ENCODE peak calls at places on chromosomes 4 and X, in eight cellular contexts. One of them, this sample, is unnamed.

GRCh38 chr4:20248155-20248558 is 3.5 kb upstream of the SLIT2 start:
- DNase-seq in uterus: no peak
- DNase-seq in cardiac muscle cell: peak; percentile 74
- DNase-seq in testis: no peak
- DNase-seq in heart left ventricle: no peak
- DNase-seq in right lobe of liver: no peak
- DNase-seq in A549: no peak
- DNase-seq in IMR-90: peak; percentile 83
- DNase-seq in this sample: peak; percentile 22

GRCh38 chr4:159435561-159436023 is 332.7 kb downstream of the RAPGEF2 start:
- DNase-seq in heart left ventricle: no peak
- DNase-seq in A549: no peak
- DNase-seq in IMR-90: no peak
- DNase-seq in cardiac muscle cell: no peak
- DNase-seq in uterus: no peak
- DNase-seq in right lobe of liver: no peak
- DNase-seq in testis: no peak
- DNase-seq in this sample: no peak

GRCh38 chrX:17535229-17535628 is 160.2 kb downstream of the NHS start:
- DNase-seq in uterus: no peak
- DNase-seq in right lobe of liver: no peak
- DNase-seq in IMR-90: peak; percentile 20
- DNase-seq in heart left ventricle: no peak
- DNase-seq in cardiac muscle cell: peak; percentile 36
- DNase-seq in A549: peak; percentile 46
- DNase-seq in testis: no peak
- DNase-seq in this sample: peak; percentile 50

GRCh38 chr4:38923746-38924145 is 56.1 kb downstream of the FAM114A1 start:
- DNase-seq in testis: no peak
- DNase-seq in right lobe of liver: no peak
- DNase-seq in uterus: no peak
- DNase-seq in heart left ventricle: no peak
- DNase-seq in A549: no peak
- DNase-seq in cardiac muscle cell: no peak
- DNase-seq in IMR-90: no peak
- DNase-seq in this sample: no peak

GRCh38 chr4:7985891-7986441 is 46.3 kb upstream of the AFAP1 start:
- DNase-seq in right lobe of liver: no peak
- DNase-seq in uterus: no peak
- DNase-seq in heart left ventricle: peak; percentile 20
- DNase-seq in IMR-90: peak; percentile 36
- DNase-seq in A549: no peak
- DNase-seq in testis: no peak
- DNase-seq in cardiac muscle cell: peak; percentile 74
- DNase-seq in this sample: no peak

GRCh38 chr4:144411119-144411518 is 234.8 kb upstream of the HHIP start:
- DNase-seq in cardiac muscle cell: no peak
- DNase-seq in right lobe of liver: no peak
- DNase-seq in uterus: no peak
- DNase-seq in testis: no peak
- DNase-seq in IMR-90: no peak
- DNase-seq in A549: no peak
- DNase-seq in heart left ventricle: no peak
- DNase-seq in this sample: no peak

GRCh38 chr4:72896515-72896914 is 173.0 kb downstream of the COX18 start:
- DNase-seq in testis: peak; percentile 31
- DNase-seq in IMR-90: peak; percentile 78
- DNase-seq in uterus: peak; percentile 35
- DNase-seq in cardiac muscle cell: no peak
- DNase-seq in A549: peak; percentile 11
- DNase-seq in right lobe of liver: no peak
- DNase-seq in heart left ventricle: no peak
- DNase-seq in this sample: no peak

GRCh38 chrX:23292979-23293651 is 41.5 kb upstream of the PTCHD1 start:
- DNase-seq in IMR-90: no peak
- DNase-seq in right lobe of liver: no peak
- DNase-seq in testis: no peak
- DNase-seq in A549: no peak
- DNase-seq in cardiac muscle cell: no peak
- DNase-seq in heart left ventricle: no peak
- DNase-seq in uterus: no peak
- DNase-seq in this sample: no peak

GRCh38 chr4:135838889-135839288 is 1637.3 kb upstream of the PABPC4L start:
- DNase-seq in right lobe of liver: no peak
- DNase-seq in cardiac muscle cell: no peak
- DNase-seq in uterus: no peak
- DNase-seq in A549: peak; percentile 77
- DNase-seq in heart left ventricle: no peak
- DNase-seq in IMR-90: peak; percentile 2
- DNase-seq in testis: no peak
- DNase-seq in this sample: no peak

GRCh38 chrX:8815460-8816065 is 14.4 kb upstream of the FAM9A start:
- DNase-seq in A549: peak; percentile 45
- DNase-seq in right lobe of liver: no peak
- DNase-seq in IMR-90: peak; percentile 40
- DNase-seq in uterus: no peak
- DNase-seq in testis: peak; percentile 16
- DNase-seq in heart left ventricle: no peak
- DNase-seq in cardiac muscle cell: peak; percentile 77
- DNase-seq in this sample: peak; percentile 36

GRCh38 chrX:121336831-121337421 is 289.5 kb downstream of the GLUD2 start:
- DNase-seq in heart left ventricle: no peak
- DNase-seq in uterus: no peak
- DNase-seq in testis: no peak
- DNase-seq in IMR-90: no peak
- DNase-seq in right lobe of liver: no peak
- DNase-seq in cardiac muscle cell: no peak
- DNase-seq in A549: no peak
- DNase-seq in this sample: no peak

GRCh38 chr4:30769093-30769492 is 48.9 kb downstream of the PCDH7 start:
- DNase-seq in A549: no peak
- DNase-seq in IMR-90: no peak
- DNase-seq in testis: no peak
- DNase-seq in uterus: no peak
- DNase-seq in cardiac muscle cell: peak; percentile 45
- DNase-seq in heart left ventricle: no peak
- DNase-seq in right lobe of liver: no peak
- DNase-seq in this sample: no peak

GRCh38 chrX:111005151-111005550 is 90.8 kb upstream of the PAK3 start:
- DNase-seq in uterus: no peak
- DNase-seq in A549: no peak
- DNase-seq in IMR-90: no peak
- DNase-seq in heart left ventricle: no peak
- DNase-seq in right lobe of liver: no peak
- DNase-seq in testis: peak; percentile 14
- DNase-seq in cardiac muscle cell: no peak
- DNase-seq in this sample: no peak

GRCh38 chr4:168933423-168933822 is 76.6 kb downstream of the CBR4 start:
- DNase-seq in right lobe of liver: no peak
- DNase-seq in uterus: no peak
- DNase-seq in testis: no peak
- DNase-seq in heart left ventricle: no peak
- DNase-seq in cardiac muscle cell: no peak
- DNase-seq in IMR-90: no peak
- DNase-seq in A549: no peak
- DNase-seq in this sample: no peak

GRCh38 chrX:138128025-138128671 is 562.2 kb downstream of the ZIC3 start:
- DNase-seq in testis: peak; percentile 13
- DNase-seq in heart left ventricle: no peak
- DNase-seq in A549: peak; percentile 39
- DNase-seq in right lobe of liver: no peak
- DNase-seq in cardiac muscle cell: peak; percentile 47
- DNase-seq in IMR-90: peak; percentile 11
- DNase-seq in uterus: no peak
- DNase-seq in this sample: peak; percentile 12

GRCh38 chr4:173211838-173212237 is 43.2 kb downstream of the GALNT7 start:
- DNase-seq in IMR-90: peak; percentile 78
- DNase-seq in A549: peak; percentile 58
- DNase-seq in testis: no peak
- DNase-seq in uterus: no peak
- DNase-seq in cardiac muscle cell: peak; percentile 20
- DNase-seq in right lobe of liver: no peak
- DNase-seq in heart left ventricle: no peak
- DNase-seq in this sample: no peak

GRCh38 chr4:73257995-73258667 is 467 bp downstream of the ANKRD17 start:
- DNase-seq in right lobe of liver: peak; percentile 21
- DNase-seq in uterus: peak; percentile 31
- DNase-seq in A549: peak; percentile 19
- DNase-seq in testis: peak; percentile 45
- DNase-seq in IMR-90: peak; percentile 32
- DNase-seq in heart left ventricle: no peak
- DNase-seq in cardiac muscle cell: peak; percentile 60
- DNase-seq in this sample: peak; percentile 44

GRCh38 chr4:123250843-123251242 is 145.8 kb upstream of the SPRY1 start:
- DNase-seq in IMR-90: peak; percentile 93
- DNase-seq in A549: no peak
- DNase-seq in right lobe of liver: no peak
- DNase-seq in heart left ventricle: peak; percentile 57
- DNase-seq in uterus: peak; percentile 43
- DNase-seq in cardiac muscle cell: no peak
- DNase-seq in testis: peak; percentile 26
- DNase-seq in this sample: no peak

GRCh38 chr4:178275671-178276360 is 833.6 kb upstream of the AGA start:
- DNase-seq in testis: peak; percentile 30
- DNase-seq in cardiac muscle cell: no peak
- DNase-seq in heart left ventricle: peak; percentile 38
- DNase-seq in right lobe of liver: no peak
- DNase-seq in IMR-90: no peak
- DNase-seq in uterus: no peak
- DNase-seq in A549: peak; percentile 6
- DNase-seq in this sample: peak; percentile 17
- TF ChIP-seq CTCF in testis: no peak
- TF ChIP-seq CTCF in cardiac muscle cell: no peak
- TF ChIP-seq CTCF in heart left ventricle: no peak
- TF ChIP-seq CTCF in right lobe of liver: no peak
- TF ChIP-seq CTCF in IMR-90: no peak
- TF ChIP-seq CTCF in uterus: no peak
- TF ChIP-seq CTCF in A549: no peak
- TF ChIP-seq CTCF in this sample: peak; percentile 49

GRCh38 chrX:154437971-154438893 is 1.3 kb downstream of the GDI1 start:
- DNase-seq in right lobe of liver: no peak
- DNase-seq in cardiac muscle cell: no peak
- DNase-seq in testis: no peak
- DNase-seq in A549: no peak
- DNase-seq in uterus: no peak
- DNase-seq in heart left ventricle: no peak
- DNase-seq in IMR-90: no peak
- DNase-seq in this sample: no peak

GRCh38 chrX:154436290-154436596 is 711 bp upstream of the GDI1 start:
- DNase-seq in IMR-90: no peak
- DNase-seq in A549: no peak
- DNase-seq in testis: no peak
- DNase-seq in cardiac muscle cell: no peak
- DNase-seq in uterus: no peak
- DNase-seq in heart left ventricle: no peak
- DNase-seq in right lobe of liver: no peak
- DNase-seq in this sample: no peak

GRCh38 chrX:154435171-154435733 is 1.7 kb upstream of the GDI1 start:
- DNase-seq in A549: no peak
- DNase-seq in uterus: no peak
- DNase-seq in right lobe of liver: no peak
- DNase-seq in IMR-90: no peak
- DNase-seq in cardiac muscle cell: no peak
- DNase-seq in testis: no peak
- DNase-seq in heart left ventricle: no peak
- DNase-seq in this sample: no peak

GRCh38 chrX:154436597-154437397 is at the start of gene GDI1:
- DNase-seq in right lobe of liver: no peak
- DNase-seq in IMR-90: peak; percentile 22
- DNase-seq in A549: peak; percentile 75
- DNase-seq in heart left ventricle: peak; percentile 82
- DNase-seq in uterus: peak; percentile 56
- DNase-seq in cardiac muscle cell: peak; percentile 61
- DNase-seq in testis: no peak
- DNase-seq in this sample: peak; percentile 71

DNA sequence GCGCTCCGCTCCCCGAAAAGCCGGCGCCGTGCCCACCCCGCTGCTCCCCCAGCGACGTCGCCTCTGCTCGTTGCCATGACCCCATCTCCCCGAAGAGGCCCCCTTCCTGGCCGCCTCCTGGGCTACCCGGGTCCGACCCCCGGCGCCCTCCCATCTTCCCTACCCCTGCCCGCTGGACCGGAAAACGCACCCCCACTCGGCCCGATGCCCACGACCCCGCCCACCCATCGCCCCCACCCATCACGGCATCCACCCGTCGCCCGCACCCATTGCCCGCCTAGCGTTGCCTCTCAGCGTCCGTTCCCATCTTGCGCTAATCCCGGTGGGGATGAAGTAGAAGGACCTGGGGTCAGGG is 421 bp downstream of the GDI1 start:
- DNase-seq in testis: no peak
- DNase-seq in IMR-90: no peak
- DNase-seq in A549: no peak
- DNase-seq in cardiac muscle cell: no peak
- DNase-seq in uterus: no peak
- DNase-seq in right lobe of liver: no peak
- DNase-seq in heart left ventricle: no peak
- DNase-seq in this sample: no peak
- H3K27ac ChIP-seq in testis: peak overlapping the region; percentile 88
- H3K27ac ChIP-seq in IMR-90: peak overlapping the region; percentile 95
- H3K27ac ChIP-seq in A549: peak overlapping the region; percentile 100
- H3K27ac ChIP-seq in cardiac muscle cell: no peak overlapping the region
- H3K27ac ChIP-seq in uterus: peak overlapping the region; percentile 89
- H3K27ac ChIP-seq in right lobe of liver: peak overlapping the region; percentile 73
- H3K27ac ChIP-seq in heart left ventricle: peak overlapping the region; percentile 83
- H3K27ac ChIP-seq in this sample: peak overlapping the region; percentile 99

GRCh38 chrX:131693359-131693758 is 149.5 kb downstream of the OR13H1 start:
- DNase-seq in cardiac muscle cell: no peak
- DNase-seq in A549: no peak
- DNase-seq in uterus: no peak
- DNase-seq in right lobe of liver: no peak
- DNase-seq in IMR-90: no peak
- DNase-seq in heart left ventricle: no peak
- DNase-seq in testis: no peak
- DNase-seq in this sample: no peak
- TF ChIP-seq CTCF in cardiac muscle cell: no peak
- TF ChIP-seq CTCF in A549: no peak
- TF ChIP-seq CTCF in uterus: no peak
- TF ChIP-seq CTCF in right lobe of liver: no peak
- TF ChIP-seq CTCF in IMR-90: no peak
- TF ChIP-seq CTCF in heart left ventricle: no peak
- TF ChIP-seq CTCF in testis: no peak
- TF ChIP-seq CTCF in this sample: no peak

DNA sequence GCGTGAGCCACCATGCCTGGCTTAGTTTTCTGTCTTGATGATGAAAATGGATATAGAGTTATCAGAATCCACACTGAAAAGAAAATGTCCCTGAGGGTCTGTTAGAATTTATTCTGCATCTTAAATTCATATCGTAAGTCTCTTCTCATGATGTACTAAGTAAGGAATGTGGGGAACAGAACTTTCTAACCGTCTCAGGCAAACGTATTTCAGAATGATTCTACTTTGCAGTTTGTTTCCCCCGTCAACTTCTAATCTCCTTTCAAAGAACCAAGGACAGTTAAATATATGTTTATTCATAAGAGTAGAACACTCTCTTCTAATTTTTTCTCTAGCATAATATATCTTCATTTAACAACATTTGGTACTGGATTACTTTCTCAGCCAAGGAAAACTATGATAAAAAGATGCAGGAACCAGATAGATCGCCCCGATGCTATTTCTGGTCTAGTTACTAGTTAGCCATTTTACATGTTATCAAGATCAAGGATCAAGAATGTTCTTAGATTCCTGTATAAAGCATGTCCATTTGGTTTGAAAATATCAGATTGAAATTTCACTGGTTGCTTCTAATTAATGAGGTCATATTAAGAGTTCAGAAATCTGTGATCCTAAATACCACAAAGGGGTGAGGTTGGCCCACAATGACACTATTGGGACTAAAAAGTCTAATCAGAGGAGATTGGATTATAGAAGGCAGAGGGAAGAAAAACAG is 49.5 kb downstream of the METTL14 start:
- DNase-seq in right lobe of liver: no peak
- DNase-seq in IMR-90: no peak
- DNase-seq in testis: no peak
- DNase-seq in uterus: no peak
- DNase-seq in heart left ventricle: no peak
- DNase-seq in cardiac muscle cell: no peak
- DNase-seq in A549: no peak
- DNase-seq in this sample: no peak
- H3K27ac ChIP-seq in right lobe of liver: no peak overlapping the region
- H3K27ac ChIP-seq in IMR-90: no peak overlapping the region
- H3K27ac ChIP-seq in testis: no peak overlapping the region
- H3K27ac ChIP-seq in uterus: peak overlapping the region; percentile 38
- H3K27ac ChIP-seq in heart left ventricle: no peak overlapping the region
- H3K27ac ChIP-seq in cardiac muscle cell: no peak overlapping the region
- H3K27ac ChIP-seq in A549: no peak overlapping the region
- H3K27ac ChIP-seq in this sample: no peak overlapping the region

This sample was measured in WERI-Rb-1.